ENCODE peak calls at places on chromosomes 16 and 17, in five cellular contexts. One of them, this sample, is unnamed.

GRCh38 chr16:52572656-52573055 is 25.7 kb upstream of the TOX3 start:
- DNase-seq in A549: no peak
- DNase-seq in endothelial cell of umbilical vein: no peak
- DNase-seq in K562: no peak
- DNase-seq in HepG2: peak
- DNase-seq in this sample: no peak

GRCh38 chr17:70829876-70830275 is 660.5 kb downstream of the KCNJ2 start:
- DNase-seq in endothelial cell of umbilical vein: no peak
- DNase-seq in K562: no peak
- DNase-seq in HepG2: no peak
- DNase-seq in A549: no peak
- DNase-seq in this sample: no peak

GRCh38 chr17:15157051-15157450 is 108.1 kb downstream of the PMP22 start:
- DNase-seq in A549: no peak
- DNase-seq in K562: no peak
- DNase-seq in HepG2: no peak
- DNase-seq in endothelial cell of umbilical vein: no peak
- DNase-seq in this sample: no peak

GRCh38 chr17:64315032-64315490 is 52.0 kb upstream of the TEX2 start:
- DNase-seq in endothelial cell of umbilical vein: peak
- DNase-seq in A549: no peak
- DNase-seq in HepG2: no peak
- DNase-seq in K562: no peak
- DNase-seq in this sample: no peak

GRCh38 chr17:80003969-80004368 is 31.7 kb downstream of the TBC1D16 start:
- DNase-seq in A549: no peak
- DNase-seq in HepG2: no peak
- DNase-seq in endothelial cell of umbilical vein: no peak
- DNase-seq in K562: no peak
- DNase-seq in this sample: no peak

GRCh38 chr17:3788200-3788599 is 12.8 kb downstream of the ITGAE start:
- DNase-seq in HepG2: no peak
- DNase-seq in K562: no peak
- DNase-seq in endothelial cell of umbilical vein: no peak
- DNase-seq in A549: no peak
- DNase-seq in this sample: no peak

GRCh38 chr16:80804451-80805383 is at the start of gene CDYL2:
- DNase-seq in A549: no peak
- DNase-seq in HepG2: no peak
- DNase-seq in endothelial cell of umbilical vein: no peak
- DNase-seq in K562: no peak
- DNase-seq in this sample: no peak

GRCh38 chr17:17030515-17031211 is 11.6 kb upstream of the MPRIP start:
- DNase-seq in A549: no peak
- DNase-seq in endothelial cell of umbilical vein: no peak
- DNase-seq in HepG2: no peak
- DNase-seq in K562: no peak
- DNase-seq in this sample: no peak

GRCh38 chr17:65078441-65079160 is 22.1 kb upstream of the GNA13 start:
- DNase-seq in endothelial cell of umbilical vein: peak
- DNase-seq in A549: no peak
- DNase-seq in K562: no peak
- DNase-seq in HepG2: no peak
- DNase-seq in this sample: no peak

GRCh38 chr17:5770556-5771270 is 186.4 kb upstream of the NLRP1 start:
- DNase-seq in K562: no peak
- DNase-seq in A549: no peak
- DNase-seq in endothelial cell of umbilical vein: peak
- DNase-seq in HepG2: no peak
- DNase-seq in this sample: no peak

DNA sequence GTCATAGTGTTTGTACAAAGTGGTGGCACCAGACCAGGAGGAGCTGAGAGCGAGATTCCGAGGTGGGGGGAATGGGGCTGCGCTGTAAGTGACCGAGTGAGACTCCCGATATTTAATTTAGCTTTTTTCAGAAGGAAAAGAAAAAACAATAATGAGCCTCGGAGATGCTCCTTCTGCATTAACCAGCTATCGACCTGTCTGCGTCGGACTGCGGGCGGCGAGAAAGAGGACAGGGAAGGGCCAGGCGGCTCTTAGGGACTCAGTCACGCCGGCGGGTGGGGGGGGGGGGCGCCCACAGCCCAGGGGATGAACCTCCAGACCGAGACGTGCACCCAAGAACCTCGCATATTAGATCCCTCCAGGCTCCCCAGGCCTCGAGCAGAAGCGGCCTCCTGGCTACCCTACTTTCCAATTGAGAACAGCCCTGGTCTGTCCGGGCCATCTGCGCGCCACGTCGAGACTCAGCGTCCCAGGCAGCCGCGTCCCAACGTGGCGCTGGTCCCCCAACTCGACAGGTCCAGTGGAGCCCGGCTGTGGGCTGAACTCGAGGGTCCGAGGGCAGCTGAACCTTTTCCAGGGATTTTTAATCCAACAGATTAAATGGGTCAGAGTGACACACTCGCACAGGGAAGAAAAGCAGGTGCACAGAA is 2.1 kb upstream of the IRX3 start:
- DNase-seq in K562: no peak
- DNase-seq in HepG2: no peak
- DNase-seq in endothelial cell of umbilical vein: no peak
- DNase-seq in A549: no peak
- DNase-seq in this sample: no peak
- H3K4me3 ChIP-seq in K562: no peak
- H3K4me3 ChIP-seq in HepG2: no peak
- H3K4me3 ChIP-seq in endothelial cell of umbilical vein: no peak
- H3K4me3 ChIP-seq in A549: no peak
- H3K4me3 ChIP-seq in this sample: no peak

GRCh38 chr17:81635431-81635830 is 1.5 kb downstream of the NPLOC4 start:
- DNase-seq in endothelial cell of umbilical vein: no peak
- DNase-seq in K562: peak
- DNase-seq in HepG2: no peak
- DNase-seq in A549: no peak
- DNase-seq in this sample: no peak
- TF ChIP-seq MYC in endothelial cell of umbilical vein: no peak
- TF ChIP-seq MYC in K562: no peak
- TF ChIP-seq MYC in HepG2: no peak
- TF ChIP-seq MYC in A549: no peak
- TF ChIP-seq MYC in this sample: no peak

DNA sequence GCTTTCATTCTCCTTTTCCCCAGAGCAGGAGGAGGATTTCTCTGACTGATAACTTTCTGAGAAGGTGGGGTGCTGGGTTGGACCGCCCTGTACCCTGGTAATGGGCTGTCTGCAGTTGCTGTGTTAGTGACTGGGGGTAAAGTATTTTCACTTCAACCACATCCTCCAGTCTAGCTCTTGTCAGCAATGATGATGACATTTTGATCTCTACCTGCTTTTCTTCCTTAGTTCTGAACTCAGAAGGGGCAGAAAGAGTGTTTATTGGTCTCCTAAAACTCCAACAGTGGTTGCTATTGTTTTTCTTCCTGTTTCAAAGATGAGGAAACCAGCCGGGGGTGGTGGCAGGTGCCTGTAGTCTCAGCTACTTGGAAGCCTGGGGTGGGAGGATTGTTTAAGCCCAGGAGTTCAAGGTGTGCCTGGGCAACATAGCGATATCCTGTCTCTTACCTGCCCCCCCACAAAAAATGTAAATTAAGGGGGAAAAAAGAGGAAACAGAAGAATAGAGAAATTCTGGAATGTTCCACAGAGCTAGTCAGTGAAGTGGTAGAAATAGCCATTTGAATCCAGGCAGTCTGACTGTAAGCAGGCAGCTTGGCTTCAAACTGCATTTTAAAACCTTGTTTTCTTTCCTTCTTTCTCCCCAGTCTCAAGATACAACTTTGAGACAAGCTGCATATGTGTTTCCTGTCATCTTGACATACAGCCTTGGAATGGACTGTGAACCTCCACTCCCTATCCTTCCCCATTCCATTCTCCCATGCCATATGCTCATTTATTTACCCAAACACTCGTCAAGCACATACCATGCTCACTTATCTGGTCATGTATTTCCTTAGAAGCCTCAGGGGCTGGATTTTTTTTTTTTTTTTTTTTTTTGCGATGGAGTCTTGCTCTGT is 3.3 kb upstream of the N4BP1 start:
- DNase-seq in A549: peak
- DNase-seq in K562: no peak
- DNase-seq in endothelial cell of umbilical vein: no peak
- DNase-seq in HepG2: peak
- DNase-seq in this sample: no peak
- H3K4me3 ChIP-seq in A549: no peak
- H3K4me3 ChIP-seq in K562: no peak
- H3K4me3 ChIP-seq in endothelial cell of umbilical vein: no peak
- H3K4me3 ChIP-seq in HepG2: peak
- H3K4me3 ChIP-seq in this sample: peak

GRCh38 chr17:38585805-38586529 is 19.8 kb downstream of the SRCIN1 start:
- DNase-seq in K562: no peak
- DNase-seq in HepG2: no peak
- DNase-seq in A549: no peak
- DNase-seq in endothelial cell of umbilical vein: no peak
- DNase-seq in this sample: no peak

GRCh38 chr17:38585056-38585804 is 20.5 kb downstream of the SRCIN1 start:
- DNase-seq in endothelial cell of umbilical vein: no peak
- DNase-seq in K562: no peak
- DNase-seq in A549: peak
- DNase-seq in HepG2: peak
- DNase-seq in this sample: no peak

GRCh38 chr17:38583833-38584349 is 21.9 kb downstream of the SRCIN1 start:
- DNase-seq in endothelial cell of umbilical vein: no peak
- DNase-seq in A549: no peak
- DNase-seq in HepG2: no peak
- DNase-seq in K562: no peak
- DNase-seq in this sample: no peak

GRCh38 chr17:38583176-38583575 is 22.6 kb downstream of the SRCIN1 start:
- DNase-seq in A549: no peak
- DNase-seq in HepG2: no peak
- DNase-seq in K562: no peak
- DNase-seq in endothelial cell of umbilical vein: no peak
- DNase-seq in this sample: no peak

DNA sequence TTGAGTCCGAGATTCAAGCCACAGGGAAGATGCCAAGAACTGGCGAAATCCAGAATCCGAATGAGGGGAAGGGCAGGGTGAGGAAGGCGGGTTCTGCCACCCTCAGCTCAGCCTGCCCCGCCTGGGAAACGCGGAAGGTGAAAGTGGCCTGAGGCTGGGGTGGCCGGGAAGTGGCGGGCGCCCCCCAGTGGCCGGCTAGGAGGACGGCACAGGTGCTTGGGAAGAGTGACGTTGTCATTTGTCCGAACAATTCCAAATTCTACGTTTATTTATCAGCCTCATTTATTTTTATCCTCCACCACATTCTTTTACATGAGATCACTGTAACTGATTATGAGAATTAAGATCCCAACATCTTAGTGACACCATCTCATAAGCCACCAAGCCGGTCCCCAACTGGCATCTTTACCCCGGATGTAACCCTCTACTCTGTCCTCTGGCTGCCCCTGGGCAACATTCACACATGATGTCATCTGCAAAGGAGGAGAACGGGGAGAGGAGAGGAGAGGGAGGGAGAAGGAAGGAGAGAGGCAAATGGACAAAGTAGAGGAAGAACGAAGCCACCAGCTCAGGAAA is 21.3 kb downstream of the SRCIN1 start:
- DNase-seq in K562: peak
- DNase-seq in endothelial cell of umbilical vein: peak
- DNase-seq in A549: peak
- DNase-seq in HepG2: peak
- DNase-seq in this sample: no peak
- TF ChIP-seq MYC in K562: no peak
- TF ChIP-seq MYC in endothelial cell of umbilical vein: no peak
- TF ChIP-seq MYC in A549: no peak
- TF ChIP-seq MYC in HepG2: no peak
- TF ChIP-seq MYC in this sample: no peak

GRCh38 chr17:50558091-50558490 is 2.4 kb upstream of the CACNA1G start:
- DNase-seq in K562: no peak
- DNase-seq in A549: peak
- DNase-seq in endothelial cell of umbilical vein: no peak
- DNase-seq in HepG2: no peak
- DNase-seq in this sample: no peak

GRCh38 chr17:50558581-50558954 is 1.9 kb upstream of the CACNA1G start:
- DNase-seq in K562: no peak
- DNase-seq in A549: no peak
- DNase-seq in endothelial cell of umbilical vein: no peak
- DNase-seq in HepG2: no peak
- DNase-seq in this sample: no peak

GRCh38 chr17:50559674-50560184 is 786 bp upstream of the CACNA1G start:
- DNase-seq in HepG2: no peak
- DNase-seq in K562: peak
- DNase-seq in endothelial cell of umbilical vein: peak
- DNase-seq in A549: peak
- DNase-seq in this sample: no peak

GRCh38 chr17:50560185-50560824 is at the start of gene CACNA1G:
- DNase-seq in A549: peak
- DNase-seq in K562: peak
- DNase-seq in endothelial cell of umbilical vein: peak
- DNase-seq in HepG2: peak
- DNase-seq in this sample: no peak

GRCh38 chr17:50558955-50559614 is 1.4 kb upstream of the CACNA1G start:
- DNase-seq in K562: no peak
- DNase-seq in endothelial cell of umbilical vein: no peak
- DNase-seq in HepG2: no peak
- DNase-seq in A549: no peak
- DNase-seq in this sample: no peak
- H3K4me3 ChIP-seq in K562: no peak
- H3K4me3 ChIP-seq in endothelial cell of umbilical vein: no peak
- H3K4me3 ChIP-seq in HepG2: no peak
- H3K4me3 ChIP-seq in A549: no peak
- H3K4me3 ChIP-seq in this sample: no peak

DNA sequence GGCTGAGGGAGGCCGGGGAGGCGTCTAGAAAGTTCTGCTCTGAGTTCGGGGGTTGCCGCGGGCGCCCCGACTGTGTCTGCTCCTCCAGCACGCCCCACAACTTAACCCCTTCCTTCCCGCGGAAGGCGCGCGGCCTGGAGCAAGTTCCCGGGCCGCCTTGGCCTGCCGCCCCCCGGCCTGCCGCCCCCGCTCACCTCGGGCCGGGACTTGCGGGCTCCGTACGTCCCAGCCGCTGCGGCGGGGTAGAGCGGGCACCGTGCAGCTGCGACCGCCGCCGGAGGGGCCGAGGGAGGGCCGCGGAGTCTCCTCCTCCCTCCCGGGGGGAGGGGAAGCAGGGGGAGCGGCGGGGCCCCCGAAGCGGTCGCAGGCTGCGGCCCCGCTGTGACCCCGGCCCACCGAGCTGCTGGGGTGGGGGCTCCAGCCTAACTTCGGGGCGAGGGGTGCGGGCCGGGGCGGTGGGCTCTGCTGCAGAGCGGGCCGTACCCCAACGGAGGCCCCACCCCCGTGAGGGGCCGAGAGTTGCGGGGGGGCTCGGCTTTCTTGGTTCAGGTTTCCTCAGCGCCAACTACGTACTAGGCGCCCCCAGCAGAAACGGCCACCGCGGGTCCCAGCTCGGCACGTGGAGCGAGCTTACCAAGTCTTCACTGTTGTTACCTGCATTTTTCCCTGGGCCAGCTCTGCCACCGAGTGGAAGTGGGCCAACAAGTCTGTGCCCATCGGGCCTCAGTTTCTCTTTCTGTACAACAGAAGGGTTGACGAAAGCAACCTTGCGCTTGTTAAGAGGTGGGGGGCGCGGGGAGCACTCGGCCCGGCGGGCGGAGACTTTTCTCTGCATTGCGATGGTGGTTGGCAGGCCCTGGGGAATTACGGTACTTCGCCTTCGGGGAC is at the start of gene CCDC102A:
- DNase-seq in HepG2: no peak
- DNase-seq in endothelial cell of umbilical vein: peak
- DNase-seq in K562: peak
- DNase-seq in A549: no peak
- DNase-seq in this sample: no peak
- TF ChIP-seq MYC in HepG2: peak
- TF ChIP-seq MYC in endothelial cell of umbilical vein: no peak
- TF ChIP-seq MYC in K562: no peak
- TF ChIP-seq MYC in A549: no peak
- TF ChIP-seq MYC in this sample: no peak

GRCh38 chr16:77435240-77435819 is 496 bp upstream of the ADAMTS18 start:
- DNase-seq in endothelial cell of umbilical vein: no peak
- DNase-seq in A549: no peak
- DNase-seq in K562: no peak
- DNase-seq in HepG2: no peak
- DNase-seq in this sample: no peak
- H3K4me3 ChIP-seq in endothelial cell of umbilical vein: no peak
- H3K4me3 ChIP-seq in A549: no peak
- H3K4me3 ChIP-seq in K562: no peak
- H3K4me3 ChIP-seq in HepG2: no peak
- H3K4me3 ChIP-seq in this sample: no peak

This sample was measured in GM12878.